ENCODE peak calls at places on chromosomes 7 and 10, in nine cellular contexts. One of them, this sample, is unnamed.

GRCh38 chr7:271266-272107 is 18.5 kb upstream of the FOXL3 start:
- DNase-seq in HCT116: no peak
- DNase-seq in SK-N-SH: no peak
- DNase-seq in A549: no peak
- DNase-seq in K562: no peak
- DNase-seq in GM12878: no peak
- DNase-seq in endothelial cell of umbilical vein: no peak
- DNase-seq in HepG2: no peak
- DNase-seq in H1: no peak
- DNase-seq in this sample: no peak

GRCh38 chr10:105656880-105657279 is 1015.8 kb downstream of the SORCS3 start:
- DNase-seq in HCT116: no peak
- DNase-seq in SK-N-SH: no peak
- DNase-seq in A549: no peak
- DNase-seq in K562: no peak
- DNase-seq in GM12878: no peak
- DNase-seq in endothelial cell of umbilical vein: no peak
- DNase-seq in HepG2: no peak
- DNase-seq in H1: no peak
- DNase-seq in this sample: no peak

GRCh38 chr10:70742537-70743429 is 42.4 kb downstream of the TBATA start:
- DNase-seq in HCT116: no peak
- DNase-seq in SK-N-SH: no peak
- DNase-seq in A549: no peak
- DNase-seq in K562: peak
- DNase-seq in GM12878: no peak
- DNase-seq in endothelial cell of umbilical vein: peak
- DNase-seq in HepG2: peak
- DNase-seq in H1: no peak
- DNase-seq in this sample: peak

GRCh38 chr10:63698815-63699205 is 177.6 kb downstream of the REEP3 start:
- DNase-seq in HCT116: no peak
- DNase-seq in SK-N-SH: no peak
- DNase-seq in A549: no peak
- DNase-seq in K562: no peak
- DNase-seq in GM12878: no peak
- DNase-seq in endothelial cell of umbilical vein: no peak
- DNase-seq in HepG2: no peak
- DNase-seq in H1: no peak
- DNase-seq in this sample: no peak

GRCh38 chr7:5077740-5078139 is 32.1 kb downstream of the RBAK start:
- DNase-seq in HCT116: no peak
- DNase-seq in SK-N-SH: peak
- DNase-seq in A549: no peak
- DNase-seq in K562: no peak
- DNase-seq in GM12878: no peak
- DNase-seq in endothelial cell of umbilical vein: peak
- DNase-seq in HepG2: no peak
- DNase-seq in H1: no peak
- DNase-seq in this sample: no peak

GRCh38 chr10:111079781-111080180 is 3.0 kb downstream of the ADRA2A start:
- DNase-seq in HCT116: no peak
- DNase-seq in SK-N-SH: no peak
- DNase-seq in A549: no peak
- DNase-seq in K562: no peak
- DNase-seq in GM12878: no peak
- DNase-seq in endothelial cell of umbilical vein: no peak
- DNase-seq in HepG2: no peak
- DNase-seq in H1: peak
- DNase-seq in this sample: no peak

GRCh38 chr10:79296431-79296830 is 50.8 kb upstream of the PPIF start:
- DNase-seq in HCT116: no peak
- DNase-seq in SK-N-SH: no peak
- DNase-seq in A549: no peak
- DNase-seq in K562: no peak
- DNase-seq in GM12878: no peak
- DNase-seq in endothelial cell of umbilical vein: no peak
- DNase-seq in HepG2: no peak
- DNase-seq in H1: no peak
- DNase-seq in this sample: no peak

GRCh38 chr7:111863269-111863668 is 301.0 kb upstream of the IMMP2L start:
- DNase-seq in HCT116: no peak
- DNase-seq in SK-N-SH: no peak
- DNase-seq in A549: no peak
- DNase-seq in K562: no peak
- DNase-seq in GM12878: no peak
- DNase-seq in endothelial cell of umbilical vein: no peak
- DNase-seq in HepG2: no peak
- DNase-seq in H1: no peak
- DNase-seq in this sample: no peak

GRCh38 chr7:103752995-103753394 is 236.5 kb downstream of the RELN start:
- DNase-seq in HCT116: no peak
- DNase-seq in SK-N-SH: no peak
- DNase-seq in A549: no peak
- DNase-seq in K562: peak
- DNase-seq in GM12878: no peak
- DNase-seq in endothelial cell of umbilical vein: peak
- DNase-seq in HepG2: no peak
- DNase-seq in H1: no peak
- DNase-seq in this sample: no peak

GRCh38 chr10:90912176-90912575 is 8.7 kb downstream of the ANKRD1 start:
- DNase-seq in HCT116: no peak
- DNase-seq in SK-N-SH: no peak
- DNase-seq in A549: no peak
- DNase-seq in K562: no peak
- DNase-seq in GM12878: no peak
- DNase-seq in endothelial cell of umbilical vein: no peak
- DNase-seq in HepG2: no peak
- DNase-seq in H1: no peak
- DNase-seq in this sample: no peak

GRCh38 chr10:95401704-95402469 is 111.1 kb upstream of the PDLIM1 start:
- DNase-seq in HCT116: no peak
- DNase-seq in SK-N-SH: no peak
- DNase-seq in A549: no peak
- DNase-seq in K562: no peak
- DNase-seq in GM12878: no peak
- DNase-seq in endothelial cell of umbilical vein: no peak
- DNase-seq in HepG2: no peak
- DNase-seq in H1: no peak
- DNase-seq in this sample: no peak

GRCh38 chr7:16694806-16695205 is 48.8 kb downstream of the BZW2 start:
- DNase-seq in HCT116: no peak
- DNase-seq in SK-N-SH: no peak
- DNase-seq in A549: no peak
- DNase-seq in K562: no peak
- DNase-seq in GM12878: no peak
- DNase-seq in endothelial cell of umbilical vein: no peak
- DNase-seq in HepG2: no peak
- DNase-seq in H1: no peak
- DNase-seq in this sample: no peak

GRCh38 chr7:22302951-22303423 is 54.0 kb downstream of the RAPGEF5 start:
- DNase-seq in HCT116: no peak
- DNase-seq in SK-N-SH: no peak
- DNase-seq in A549: no peak
- DNase-seq in K562: no peak
- DNase-seq in GM12878: no peak
- DNase-seq in endothelial cell of umbilical vein: no peak
- DNase-seq in HepG2: no peak
- DNase-seq in H1: no peak
- DNase-seq in this sample: peak

GRCh38 chr10:106711313-106711906 is 453.1 kb downstream of the SORCS1 start:
- DNase-seq in HCT116: peak
- DNase-seq in SK-N-SH: peak
- DNase-seq in A549: peak
- DNase-seq in K562: peak
- DNase-seq in GM12878: no peak
- DNase-seq in endothelial cell of umbilical vein: no peak
- DNase-seq in HepG2: peak
- DNase-seq in H1: peak
- DNase-seq in this sample: peak

GRCh38 chr7:82249979-82250378 is 193.6 kb downstream of the CACNA2D1 start:
- DNase-seq in HCT116: no peak
- DNase-seq in SK-N-SH: no peak
- DNase-seq in A549: no peak
- DNase-seq in K562: no peak
- DNase-seq in GM12878: no peak
- DNase-seq in endothelial cell of umbilical vein: no peak
- DNase-seq in HepG2: no peak
- DNase-seq in H1: no peak
- DNase-seq in this sample: no peak

GRCh38 chr10:44850356-44850934 is 60.7 kb upstream of the TMEM72 start:
- DNase-seq in HCT116: no peak
- DNase-seq in SK-N-SH: no peak
- DNase-seq in A549: no peak
- DNase-seq in K562: no peak
- DNase-seq in GM12878: no peak
- DNase-seq in endothelial cell of umbilical vein: no peak
- DNase-seq in HepG2: no peak
- DNase-seq in H1: no peak
- DNase-seq in this sample: no peak

GRCh38 chr7:29116801-29117200 is 29.5 kb downstream of the CPVL start:
- DNase-seq in HCT116: no peak
- DNase-seq in SK-N-SH: no peak
- DNase-seq in A549: no peak
- DNase-seq in K562: no peak
- DNase-seq in GM12878: no peak
- DNase-seq in endothelial cell of umbilical vein: peak
- DNase-seq in HepG2: no peak
- DNase-seq in H1: no peak
- DNase-seq in this sample: no peak

GRCh38 chr10:132311338-132311939 is 3.7 kb upstream of the STK32C start:
- DNase-seq in HCT116: peak
- DNase-seq in SK-N-SH: no peak
- DNase-seq in A549: peak
- DNase-seq in K562: peak
- DNase-seq in GM12878: no peak
- DNase-seq in endothelial cell of umbilical vein: no peak
- DNase-seq in HepG2: peak
- DNase-seq in H1: no peak
- DNase-seq in this sample: no peak

GRCh38 chr7:10888861-10889260 is 84.8 kb upstream of the PHF14 start:
- DNase-seq in HCT116: no peak
- DNase-seq in SK-N-SH: no peak
- DNase-seq in A549: no peak
- DNase-seq in K562: no peak
- DNase-seq in GM12878: no peak
- DNase-seq in endothelial cell of umbilical vein: no peak
- DNase-seq in HepG2: no peak
- DNase-seq in H1: no peak
- DNase-seq in this sample: peak
- H3K4me3 ChIP-seq in HCT116: no peak
- H3K4me3 ChIP-seq in SK-N-SH: no peak
- H3K4me3 ChIP-seq in A549: no peak
- H3K4me3 ChIP-seq in K562: no peak
- H3K4me3 ChIP-seq in GM12878: no peak
- H3K4me3 ChIP-seq in endothelial cell of umbilical vein: no peak
- H3K4me3 ChIP-seq in HepG2: no peak
- H3K4me3 ChIP-seq in H1: no peak
- H3K4me3 ChIP-seq in this sample: no peak

GRCh38 chr10:43236176-43236850 is 30.6 kb downstream of the RASGEF1A start:
- DNase-seq in HCT116: no peak
- DNase-seq in SK-N-SH: no peak
- DNase-seq in A549: no peak
- DNase-seq in K562: no peak
- DNase-seq in GM12878: no peak
- DNase-seq in endothelial cell of umbilical vein: no peak
- DNase-seq in HepG2: no peak
- DNase-seq in H1: no peak
- DNase-seq in this sample: no peak
- TF ChIP-seq MAX in HCT116: no peak
- TF ChIP-seq MAX in SK-N-SH: no peak
- TF ChIP-seq MAX in A549: no peak
- TF ChIP-seq MAX in K562: no peak
- TF ChIP-seq MAX in GM12878: no peak
- TF ChIP-seq MAX in endothelial cell of umbilical vein: no peak
- TF ChIP-seq MAX in HepG2: no peak
- TF ChIP-seq MAX in H1: no peak
- TF ChIP-seq MAX in this sample: no peak

GRCh38 chr7:86645676-86646276 is 2.1 kb downstream of the GRM3 start:
- DNase-seq in HCT116: no peak
- DNase-seq in SK-N-SH: peak
- DNase-seq in A549: no peak
- DNase-seq in K562: no peak
- DNase-seq in GM12878: no peak
- DNase-seq in endothelial cell of umbilical vein: no peak
- DNase-seq in HepG2: no peak
- DNase-seq in H1: no peak
- DNase-seq in this sample: no peak

GRCh38 chr7:86643478-86644281 is at the start of gene GRM3:
- DNase-seq in HCT116: no peak
- DNase-seq in SK-N-SH: peak
- DNase-seq in A549: peak
- DNase-seq in K562: peak
- DNase-seq in GM12878: no peak
- DNase-seq in endothelial cell of umbilical vein: no peak
- DNase-seq in HepG2: no peak
- DNase-seq in H1: peak
- DNase-seq in this sample: no peak

GRCh38 chr7:86644282-86645173 is 819 bp downstream of the GRM3 start:
- DNase-seq in HCT116: no peak
- DNase-seq in SK-N-SH: peak
- DNase-seq in A549: no peak
- DNase-seq in K562: no peak
- DNase-seq in GM12878: no peak
- DNase-seq in endothelial cell of umbilical vein: no peak
- DNase-seq in HepG2: no peak
- DNase-seq in H1: peak
- DNase-seq in this sample: no peak

GRCh38 chr7:86647340-86648094 is 3.8 kb downstream of the GRM3 start:
- DNase-seq in HCT116: no peak
- DNase-seq in SK-N-SH: no peak
- DNase-seq in A549: no peak
- DNase-seq in K562: no peak
- DNase-seq in GM12878: no peak
- DNase-seq in endothelial cell of umbilical vein: no peak
- DNase-seq in HepG2: no peak
- DNase-seq in H1: no peak
- DNase-seq in this sample: no peak

GRCh38 chr7:86645174-86645566 is 1.5 kb downstream of the GRM3 start:
- DNase-seq in HCT116: no peak
- DNase-seq in SK-N-SH: no peak
- DNase-seq in A549: no peak
- DNase-seq in K562: no peak
- DNase-seq in GM12878: no peak
- DNase-seq in endothelial cell of umbilical vein: no peak
- DNase-seq in HepG2: no peak
- DNase-seq in H1: no peak
- DNase-seq in this sample: no peak
- H3K4me3 ChIP-seq in HCT116: no peak
- H3K4me3 ChIP-seq in SK-N-SH: no peak
- H3K4me3 ChIP-seq in A549: no peak
- H3K4me3 ChIP-seq in K562: no peak
- H3K4me3 ChIP-seq in GM12878: no peak
- H3K4me3 ChIP-seq in endothelial cell of umbilical vein: no peak
- H3K4me3 ChIP-seq in HepG2: no peak
- H3K4me3 ChIP-seq in H1: peak
- H3K4me3 ChIP-seq in this sample: no peak

DNA sequence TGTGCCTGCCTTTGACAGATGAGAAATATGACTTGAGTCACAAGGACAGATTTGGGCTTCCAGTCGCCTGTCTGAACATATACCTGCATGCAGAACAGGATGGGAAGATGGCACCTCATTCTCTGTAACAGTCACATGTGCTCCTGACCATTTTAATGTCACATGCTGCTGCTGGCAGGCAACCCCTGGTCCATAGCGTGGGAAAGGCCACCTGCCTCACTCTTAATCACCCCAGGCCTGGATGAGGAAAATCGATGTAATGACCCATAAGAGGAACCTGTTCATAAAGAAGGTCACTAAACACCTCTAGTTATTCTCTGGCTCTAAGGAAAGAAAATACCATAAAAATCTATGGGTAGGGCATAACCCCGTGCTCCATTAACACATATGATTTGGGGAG is 110.2 kb downstream of the GFRA1 start:
- DNase-seq in HCT116: no peak
- DNase-seq in SK-N-SH: no peak
- DNase-seq in A549: no peak
- DNase-seq in K562: no peak
- DNase-seq in GM12878: no peak
- DNase-seq in endothelial cell of umbilical vein: no peak
- DNase-seq in HepG2: no peak
- DNase-seq in H1: no peak
- DNase-seq in this sample: no peak
- TF ChIP-seq MAX in HCT116: no peak
- TF ChIP-seq MAX in SK-N-SH: no peak
- TF ChIP-seq MAX in A549: no peak
- TF ChIP-seq MAX in K562: no peak
- TF ChIP-seq MAX in GM12878: no peak
- TF ChIP-seq MAX in endothelial cell of umbilical vein: no peak
- TF ChIP-seq MAX in HepG2: no peak
- TF ChIP-seq MAX in H1: no peak
- TF ChIP-seq MAX in this sample: no peak